ENCODE peak calls at places on chromosomes 5 and 9, in ten cellular contexts. One of them, this sample, is unnamed.

GRCh38 chr5:109692011-109692410 is 2.3 kb downstream of the MAN2A1 start:
- DNase-seq in RWPE2: no peak
- DNase-seq in C1 segment of cervical spinal cord: no peak
- DNase-seq in HS-5: peak; percentile 49
- DNase-seq in GM23248: peak; percentile 77
- DNase-seq in cardiac fibroblast: peak; percentile 66
- DNase-seq in activated T-cell treated with anti-CD3 and anti-CD28 coated beads for 1 hour: no peak
- DNase-seq in WTC11: no peak
- DNase-seq in cerebellar cortex: no peak
- DNase-seq in activated CD4-positive, alpha-beta T cell treated with anti-CD3 and anti-CD28 coated beads, Interleukin-2, amount 50 U/mL, for 1 hour: no peak
- DNase-seq in this sample: no peak

GRCh38 chr5:175032741-175033151 is 308.4 kb downstream of the MSX2 start:
- DNase-seq in C1 segment of cervical spinal cord: peak; percentile 53
- DNase-seq in cardiac fibroblast: no peak
- DNase-seq in GM23248: no peak
- DNase-seq in WTC11: no peak
- DNase-seq in activated CD4-positive, alpha-beta T cell treated with anti-CD3 and anti-CD28 coated beads, Interleukin-2, amount 50 U/mL, for 1 hour: no peak
- DNase-seq in HS-5: no peak
- DNase-seq in cerebellar cortex: peak; percentile 26
- DNase-seq in RWPE2: no peak
- DNase-seq in activated T-cell treated with anti-CD3 and anti-CD28 coated beads for 1 hour: no peak
- DNase-seq in this sample: peak; percentile 30

GRCh38 chr5:123786411-123786810 is 274.4 kb downstream of the CSNK1G3 start:
- DNase-seq in GM23248: no peak
- DNase-seq in activated T-cell treated with anti-CD3 and anti-CD28 coated beads for 1 hour: no peak
- DNase-seq in activated CD4-positive, alpha-beta T cell treated with anti-CD3 and anti-CD28 coated beads, Interleukin-2, amount 50 U/mL, for 1 hour: no peak
- DNase-seq in WTC11: no peak
- DNase-seq in cerebellar cortex: no peak
- DNase-seq in RWPE2: no peak
- DNase-seq in C1 segment of cervical spinal cord: no peak
- DNase-seq in HS-5: no peak
- DNase-seq in cardiac fibroblast: no peak
- DNase-seq in this sample: no peak

GRCh38 chr5:176610430-176610763 is 441 bp upstream of the GPRIN1 start:
- DNase-seq in cardiac fibroblast: no peak
- DNase-seq in activated T-cell treated with anti-CD3 and anti-CD28 coated beads for 1 hour: no peak
- DNase-seq in RWPE2: no peak
- DNase-seq in GM23248: no peak
- DNase-seq in cerebellar cortex: no peak
- DNase-seq in HS-5: no peak
- DNase-seq in activated CD4-positive, alpha-beta T cell treated with anti-CD3 and anti-CD28 coated beads, Interleukin-2, amount 50 U/mL, for 1 hour: no peak
- DNase-seq in C1 segment of cervical spinal cord: no peak
- DNase-seq in WTC11: no peak
- DNase-seq in this sample: no peak

GRCh38 chr9:33135086-33135958 is 31.8 kb downstream of the B4GALT1 start:
- DNase-seq in cardiac fibroblast: peak; percentile 64
- DNase-seq in GM23248: no peak
- DNase-seq in RWPE2: no peak
- DNase-seq in C1 segment of cervical spinal cord: no peak
- DNase-seq in activated CD4-positive, alpha-beta T cell treated with anti-CD3 and anti-CD28 coated beads, Interleukin-2, amount 50 U/mL, for 1 hour: no peak
- DNase-seq in WTC11: no peak
- DNase-seq in cerebellar cortex: no peak
- DNase-seq in HS-5: no peak
- DNase-seq in activated T-cell treated with anti-CD3 and anti-CD28 coated beads for 1 hour: no peak
- DNase-seq in this sample: no peak

GRCh38 chr5:154646841-154647759 is 108.1 kb upstream of the LARP1 start:
- DNase-seq in cardiac fibroblast: peak; percentile 42
- DNase-seq in activated CD4-positive, alpha-beta T cell treated with anti-CD3 and anti-CD28 coated beads, Interleukin-2, amount 50 U/mL, for 1 hour: no peak
- DNase-seq in activated T-cell treated with anti-CD3 and anti-CD28 coated beads for 1 hour: peak; percentile 9
- DNase-seq in GM23248: peak; percentile 37
- DNase-seq in cerebellar cortex: peak; percentile 16
- DNase-seq in RWPE2: no peak
- DNase-seq in C1 segment of cervical spinal cord: no peak
- DNase-seq in HS-5: no peak
- DNase-seq in WTC11: peak; percentile 45
- DNase-seq in this sample: no peak

GRCh38 chr9:92976436-92976835 is 29.1 kb downstream of the FGD3 start:
- DNase-seq in cerebellar cortex: no peak
- DNase-seq in C1 segment of cervical spinal cord: no peak
- DNase-seq in cardiac fibroblast: no peak
- DNase-seq in activated CD4-positive, alpha-beta T cell treated with anti-CD3 and anti-CD28 coated beads, Interleukin-2, amount 50 U/mL, for 1 hour: no peak
- DNase-seq in GM23248: no peak
- DNase-seq in RWPE2: no peak
- DNase-seq in activated T-cell treated with anti-CD3 and anti-CD28 coated beads for 1 hour: no peak
- DNase-seq in HS-5: no peak
- DNase-seq in WTC11: no peak
- DNase-seq in this sample: no peak

GRCh38 chr9:78940121-78940855 is 631.5 kb upstream of the TLE4 start:
- DNase-seq in cerebellar cortex: no peak
- DNase-seq in HS-5: no peak
- DNase-seq in GM23248: no peak
- DNase-seq in activated T-cell treated with anti-CD3 and anti-CD28 coated beads for 1 hour: no peak
- DNase-seq in cardiac fibroblast: no peak
- DNase-seq in activated CD4-positive, alpha-beta T cell treated with anti-CD3 and anti-CD28 coated beads, Interleukin-2, amount 50 U/mL, for 1 hour: no peak
- DNase-seq in C1 segment of cervical spinal cord: no peak
- DNase-seq in WTC11: no peak
- DNase-seq in RWPE2: no peak
- DNase-seq in this sample: no peak

GRCh38 chr5:54455413-54456157 is at the start of gene HSPB3:
- DNase-seq in activated CD4-positive, alpha-beta T cell treated with anti-CD3 and anti-CD28 coated beads, Interleukin-2, amount 50 U/mL, for 1 hour: no peak
- DNase-seq in cerebellar cortex: peak; percentile 64
- DNase-seq in C1 segment of cervical spinal cord: no peak
- DNase-seq in GM23248: peak; percentile 97
- DNase-seq in WTC11: no peak
- DNase-seq in cardiac fibroblast: peak; percentile 6
- DNase-seq in HS-5: no peak
- DNase-seq in RWPE2: no peak
- DNase-seq in activated T-cell treated with anti-CD3 and anti-CD28 coated beads for 1 hour: no peak
- DNase-seq in this sample: no peak

GRCh38 chr9:130354806-130355205 is 89.2 kb downstream of the HMCN2 start:
- DNase-seq in GM23248: no peak
- DNase-seq in activated CD4-positive, alpha-beta T cell treated with anti-CD3 and anti-CD28 coated beads, Interleukin-2, amount 50 U/mL, for 1 hour: no peak
- DNase-seq in RWPE2: no peak
- DNase-seq in C1 segment of cervical spinal cord: no peak
- DNase-seq in activated T-cell treated with anti-CD3 and anti-CD28 coated beads for 1 hour: no peak
- DNase-seq in WTC11: no peak
- DNase-seq in cerebellar cortex: no peak
- DNase-seq in cardiac fibroblast: no peak
- DNase-seq in HS-5: no peak
- DNase-seq in this sample: no peak

GRCh38 chr5:17042041-17042440 is 106.0 kb upstream of the MYO10 start:
- DNase-seq in HS-5: no peak
- DNase-seq in C1 segment of cervical spinal cord: no peak
- DNase-seq in cardiac fibroblast: no peak
- DNase-seq in RWPE2: no peak
- DNase-seq in activated T-cell treated with anti-CD3 and anti-CD28 coated beads for 1 hour: no peak
- DNase-seq in activated CD4-positive, alpha-beta T cell treated with anti-CD3 and anti-CD28 coated beads, Interleukin-2, amount 50 U/mL, for 1 hour: no peak
- DNase-seq in WTC11: no peak
- DNase-seq in cerebellar cortex: no peak
- DNase-seq in GM23248: no peak
- DNase-seq in this sample: no peak

GRCh38 chr9:81596671-81597426 is 92.5 kb downstream of the TLE1 start:
- DNase-seq in cerebellar cortex: no peak
- DNase-seq in C1 segment of cervical spinal cord: no peak
- DNase-seq in GM23248: no peak
- DNase-seq in WTC11: no peak
- DNase-seq in activated T-cell treated with anti-CD3 and anti-CD28 coated beads for 1 hour: no peak
- DNase-seq in cardiac fibroblast: no peak
- DNase-seq in activated CD4-positive, alpha-beta T cell treated with anti-CD3 and anti-CD28 coated beads, Interleukin-2, amount 50 U/mL, for 1 hour: no peak
- DNase-seq in RWPE2: no peak
- DNase-seq in HS-5: no peak
- DNase-seq in this sample: no peak

GRCh38 chr5:100186181-100186580 is 349.0 kb upstream of the FAM174A start:
- DNase-seq in cardiac fibroblast: no peak
- DNase-seq in C1 segment of cervical spinal cord: no peak
- DNase-seq in WTC11: no peak
- DNase-seq in cerebellar cortex: no peak
- DNase-seq in HS-5: no peak
- DNase-seq in GM23248: no peak
- DNase-seq in activated CD4-positive, alpha-beta T cell treated with anti-CD3 and anti-CD28 coated beads, Interleukin-2, amount 50 U/mL, for 1 hour: no peak
- DNase-seq in activated T-cell treated with anti-CD3 and anti-CD28 coated beads for 1 hour: no peak
- DNase-seq in RWPE2: no peak
- DNase-seq in this sample: no peak

GRCh38 chr9:90860382-90860781 is 58.8 kb downstream of the SYK start:
- DNase-seq in cerebellar cortex: no peak
- DNase-seq in C1 segment of cervical spinal cord: no peak
- DNase-seq in RWPE2: no peak
- DNase-seq in activated CD4-positive, alpha-beta T cell treated with anti-CD3 and anti-CD28 coated beads, Interleukin-2, amount 50 U/mL, for 1 hour: no peak
- DNase-seq in activated T-cell treated with anti-CD3 and anti-CD28 coated beads for 1 hour: no peak
- DNase-seq in GM23248: no peak
- DNase-seq in WTC11: no peak
- DNase-seq in HS-5: no peak
- DNase-seq in cardiac fibroblast: no peak
- DNase-seq in this sample: no peak

GRCh38 chr5:119239119-119239417 is 116.8 kb upstream of the TNFAIP8 start:
- DNase-seq in cardiac fibroblast: no peak
- DNase-seq in WTC11: no peak
- DNase-seq in C1 segment of cervical spinal cord: no peak
- DNase-seq in HS-5: no peak
- DNase-seq in RWPE2: no peak
- DNase-seq in cerebellar cortex: no peak
- DNase-seq in activated CD4-positive, alpha-beta T cell treated with anti-CD3 and anti-CD28 coated beads, Interleukin-2, amount 50 U/mL, for 1 hour: no peak
- DNase-seq in activated T-cell treated with anti-CD3 and anti-CD28 coated beads for 1 hour: no peak
- DNase-seq in GM23248: no peak
- DNase-seq in this sample: no peak

GRCh38 chr9:34710023-34710422 is at the start of gene CCL21:
- DNase-seq in activated T-cell treated with anti-CD3 and anti-CD28 coated beads for 1 hour: no peak
- DNase-seq in WTC11: no peak
- DNase-seq in GM23248: no peak
- DNase-seq in C1 segment of cervical spinal cord: no peak
- DNase-seq in cerebellar cortex: no peak
- DNase-seq in cardiac fibroblast: no peak
- DNase-seq in activated CD4-positive, alpha-beta T cell treated with anti-CD3 and anti-CD28 coated beads, Interleukin-2, amount 50 U/mL, for 1 hour: no peak
- DNase-seq in HS-5: no peak
- DNase-seq in RWPE2: no peak
- DNase-seq in this sample: no peak

GRCh38 chr5:378976-379742 is 57.6 kb downstream of the AHRR start:
- DNase-seq in activated T-cell treated with anti-CD3 and anti-CD28 coated beads for 1 hour: no peak
- DNase-seq in RWPE2: peak; percentile 40
- DNase-seq in GM23248: peak; percentile 81
- DNase-seq in cardiac fibroblast: peak; percentile 45
- DNase-seq in cerebellar cortex: no peak
- DNase-seq in HS-5: no peak
- DNase-seq in activated CD4-positive, alpha-beta T cell treated with anti-CD3 and anti-CD28 coated beads, Interleukin-2, amount 50 U/mL, for 1 hour: no peak
- DNase-seq in WTC11: peak; percentile 8
- DNase-seq in C1 segment of cervical spinal cord: no peak
- DNase-seq in this sample: no peak

This sample was measured in hippocampal formation.